ENCODE peak calls at places on chromosome 21, in ten cellular contexts. One of them, this sample, is unnamed.

GRCh38 chr21:36532769-36533467 is 53.0 kb upstream of the CLDN14 start:
- DNase-seq in endodermal cell: no peak
- DNase-seq in colonic mucosa: no peak
- DNase-seq in epithelial cell of proximal tubule: no peak
- DNase-seq in HCT116: no peak
- DNase-seq in fibroblast of lung: peak
- DNase-seq in glutamatergic neuron: no peak
- DNase-seq in foreskin fibroblast: peak
- DNase-seq in cardiac muscle cell: no peak
- DNase-seq in astrocyte of the spinal cord: no peak
- DNase-seq in this sample: peak

GRCh38 chr21:41066086-41066938 is 101.6 kb upstream of the BACE2 start:
- DNase-seq in endodermal cell: no peak
- DNase-seq in colonic mucosa: no peak
- DNase-seq in epithelial cell of proximal tubule: no peak
- DNase-seq in HCT116: no peak
- DNase-seq in fibroblast of lung: peak
- DNase-seq in glutamatergic neuron: no peak
- DNase-seq in foreskin fibroblast: no peak
- DNase-seq in cardiac muscle cell: peak
- DNase-seq in astrocyte of the spinal cord: no peak
- DNase-seq in this sample: no peak

GRCh38 chr21:45695086-45695485 is 51.6 kb downstream of the PCBP3 start:
- DNase-seq in endodermal cell: peak
- DNase-seq in colonic mucosa: no peak
- DNase-seq in epithelial cell of proximal tubule: no peak
- DNase-seq in HCT116: no peak
- DNase-seq in fibroblast of lung: no peak
- DNase-seq in glutamatergic neuron: no peak
- DNase-seq in foreskin fibroblast: no peak
- DNase-seq in cardiac muscle cell: no peak
- DNase-seq in astrocyte of the spinal cord: no peak
- DNase-seq in this sample: no peak

GRCh38 chr21:41377715-41378114 is 15.9 kb downstream of the MX2 start:
- DNase-seq in endodermal cell: peak
- DNase-seq in colonic mucosa: no peak
- DNase-seq in epithelial cell of proximal tubule: no peak
- DNase-seq in HCT116: no peak
- DNase-seq in fibroblast of lung: no peak
- DNase-seq in glutamatergic neuron: no peak
- DNase-seq in foreskin fibroblast: no peak
- DNase-seq in cardiac muscle cell: no peak
- DNase-seq in astrocyte of the spinal cord: no peak
- DNase-seq in this sample: no peak

GRCh38 chr21:46122241-46122671 is 24.3 kb downstream of the COL6A2 start:
- DNase-seq in endodermal cell: no peak
- DNase-seq in colonic mucosa: no peak
- DNase-seq in epithelial cell of proximal tubule: no peak
- DNase-seq in HCT116: no peak
- DNase-seq in fibroblast of lung: peak
- DNase-seq in glutamatergic neuron: no peak
- DNase-seq in foreskin fibroblast: peak
- DNase-seq in cardiac muscle cell: peak
- DNase-seq in astrocyte of the spinal cord: peak
- DNase-seq in this sample: peak

GRCh38 chr21:46069719-46070279 is 28.1 kb upstream of the COL6A2 start:
- DNase-seq in endodermal cell: peak
- DNase-seq in colonic mucosa: no peak
- DNase-seq in epithelial cell of proximal tubule: no peak
- DNase-seq in HCT116: no peak
- DNase-seq in fibroblast of lung: no peak
- DNase-seq in glutamatergic neuron: no peak
- DNase-seq in foreskin fibroblast: no peak
- DNase-seq in cardiac muscle cell: no peak
- DNase-seq in astrocyte of the spinal cord: no peak
- DNase-seq in this sample: no peak

GRCh38 chr21:46226920-46227599 is 1.5 kb downstream of the LSS start:
- DNase-seq in endodermal cell: peak
- DNase-seq in colonic mucosa: no peak
- DNase-seq in epithelial cell of proximal tubule: peak
- DNase-seq in HCT116: no peak
- DNase-seq in fibroblast of lung: peak
- DNase-seq in glutamatergic neuron: no peak
- DNase-seq in foreskin fibroblast: peak
- DNase-seq in cardiac muscle cell: peak
- DNase-seq in astrocyte of the spinal cord: peak
- DNase-seq in this sample: peak

GRCh38 chr21:37407719-37408455 is 41.3 kb downstream of the DYRK1A start:
- DNase-seq in endodermal cell: no peak
- DNase-seq in colonic mucosa: no peak
- DNase-seq in epithelial cell of proximal tubule: no peak
- DNase-seq in HCT116: no peak
- DNase-seq in fibroblast of lung: peak
- DNase-seq in glutamatergic neuron: no peak
- DNase-seq in foreskin fibroblast: peak
- DNase-seq in cardiac muscle cell: peak
- DNase-seq in astrocyte of the spinal cord: peak
- DNase-seq in this sample: peak

GRCh38 chr21:27759820-27760219 is 792.9 kb upstream of the ADAMTS5 start:
- DNase-seq in endodermal cell: no peak
- DNase-seq in colonic mucosa: no peak
- DNase-seq in epithelial cell of proximal tubule: no peak
- DNase-seq in HCT116: no peak
- DNase-seq in fibroblast of lung: no peak
- DNase-seq in glutamatergic neuron: no peak
- DNase-seq in foreskin fibroblast: no peak
- DNase-seq in cardiac muscle cell: peak
- DNase-seq in astrocyte of the spinal cord: no peak
- DNase-seq in this sample: no peak

GRCh38 chr21:17548262-17548661 is 35.4 kb downstream of the CXADR start:
- DNase-seq in endodermal cell: no peak
- DNase-seq in colonic mucosa: no peak
- DNase-seq in epithelial cell of proximal tubule: no peak
- DNase-seq in HCT116: no peak
- DNase-seq in fibroblast of lung: no peak
- DNase-seq in glutamatergic neuron: no peak
- DNase-seq in foreskin fibroblast: no peak
- DNase-seq in cardiac muscle cell: no peak
- DNase-seq in astrocyte of the spinal cord: no peak
- DNase-seq in this sample: no peak

GRCh38 chr21:45876381-45877159 is 105.0 kb upstream of the COL6A1 start:
- DNase-seq in endodermal cell: no peak
- DNase-seq in colonic mucosa: no peak
- DNase-seq in epithelial cell of proximal tubule: no peak
- DNase-seq in HCT116: no peak
- DNase-seq in fibroblast of lung: no peak
- DNase-seq in glutamatergic neuron: no peak
- DNase-seq in foreskin fibroblast: peak
- DNase-seq in cardiac muscle cell: no peak
- DNase-seq in astrocyte of the spinal cord: no peak
- DNase-seq in this sample: peak

GRCh38 chr21:25885405-25885804 is 150.6 kb downstream of the GABPA start:
- DNase-seq in endodermal cell: no peak
- DNase-seq in colonic mucosa: no peak
- DNase-seq in epithelial cell of proximal tubule: no peak
- DNase-seq in HCT116: no peak
- DNase-seq in fibroblast of lung: no peak
- DNase-seq in glutamatergic neuron: no peak
- DNase-seq in foreskin fibroblast: no peak
- DNase-seq in cardiac muscle cell: no peak
- DNase-seq in astrocyte of the spinal cord: no peak
- DNase-seq in this sample: no peak

GRCh38 chr21:38440746-38441145 is 57.5 kb downstream of the ERG start:
- DNase-seq in endodermal cell: no peak
- DNase-seq in colonic mucosa: no peak
- DNase-seq in epithelial cell of proximal tubule: peak
- DNase-seq in HCT116: no peak
- DNase-seq in fibroblast of lung: peak
- DNase-seq in glutamatergic neuron: no peak
- DNase-seq in foreskin fibroblast: no peak
- DNase-seq in cardiac muscle cell: peak
- DNase-seq in astrocyte of the spinal cord: peak
- DNase-seq in this sample: peak

DNA sequence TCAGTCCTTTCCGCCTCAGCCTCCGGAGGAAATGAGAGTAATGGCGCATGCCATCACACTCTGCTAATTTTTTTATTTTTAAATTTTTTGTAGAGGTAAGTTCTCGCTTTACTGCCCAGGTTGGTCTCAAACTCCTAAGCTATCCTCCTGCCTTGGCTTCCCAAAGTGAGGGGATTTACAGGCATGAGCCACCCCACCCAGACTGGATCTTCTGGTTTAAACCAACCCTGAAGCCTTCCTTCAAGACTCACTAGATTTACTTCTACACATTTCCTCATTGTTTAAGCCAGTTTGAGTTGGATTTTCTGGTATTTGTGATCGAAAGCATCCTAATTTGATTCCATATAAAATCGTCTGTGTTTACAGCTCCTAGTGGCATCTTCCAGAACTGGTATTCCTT is 23.1 kb upstream of the SCAF4 start:
- DNase-seq in endodermal cell: no peak
- DNase-seq in colonic mucosa: no peak
- DNase-seq in epithelial cell of proximal tubule: no peak
- DNase-seq in HCT116: no peak
- DNase-seq in fibroblast of lung: no peak
- DNase-seq in glutamatergic neuron: no peak
- DNase-seq in foreskin fibroblast: no peak
- DNase-seq in cardiac muscle cell: no peak
- DNase-seq in astrocyte of the spinal cord: no peak
- DNase-seq in this sample: no peak
- TF ChIP-seq CTCF in endodermal cell: peak
- TF ChIP-seq CTCF in colonic mucosa: no peak
- TF ChIP-seq CTCF in epithelial cell of proximal tubule: no peak
- TF ChIP-seq CTCF in HCT116: no peak
- TF ChIP-seq CTCF in fibroblast of lung: no peak
- TF ChIP-seq CTCF in glutamatergic neuron: no peak
- TF ChIP-seq CTCF in foreskin fibroblast: no peak
- TF ChIP-seq CTCF in cardiac muscle cell: no peak
- TF ChIP-seq CTCF in astrocyte of the spinal cord: no peak
- TF ChIP-seq CTCF in this sample: no peak

GRCh38 chr21:42413093-42413492 is 9.4 kb downstream of the UBASH3A start:
- DNase-seq in endodermal cell: no peak
- DNase-seq in colonic mucosa: no peak
- DNase-seq in epithelial cell of proximal tubule: no peak
- DNase-seq in HCT116: no peak
- DNase-seq in fibroblast of lung: no peak
- DNase-seq in glutamatergic neuron: no peak
- DNase-seq in foreskin fibroblast: no peak
- DNase-seq in cardiac muscle cell: no peak
- DNase-seq in astrocyte of the spinal cord: no peak
- DNase-seq in this sample: no peak

GRCh38 chr21:42409366-42409765 is 5.7 kb downstream of the UBASH3A start:
- DNase-seq in endodermal cell: no peak
- DNase-seq in colonic mucosa: no peak
- DNase-seq in epithelial cell of proximal tubule: no peak
- DNase-seq in HCT116: no peak
- DNase-seq in fibroblast of lung: no peak
- DNase-seq in glutamatergic neuron: no peak
- DNase-seq in foreskin fibroblast: no peak
- DNase-seq in cardiac muscle cell: no peak
- DNase-seq in astrocyte of the spinal cord: no peak
- DNase-seq in this sample: no peak

GRCh38 chr21:42411891-42412635 is 8.4 kb downstream of the UBASH3A start:
- DNase-seq in endodermal cell: no peak
- DNase-seq in colonic mucosa: no peak
- DNase-seq in epithelial cell of proximal tubule: no peak
- DNase-seq in HCT116: no peak
- DNase-seq in fibroblast of lung: peak
- DNase-seq in glutamatergic neuron: peak
- DNase-seq in foreskin fibroblast: no peak
- DNase-seq in cardiac muscle cell: no peak
- DNase-seq in astrocyte of the spinal cord: peak
- DNase-seq in this sample: no peak

GRCh38 chr21:42412636-42412933 is 8.9 kb downstream of the UBASH3A start:
- DNase-seq in endodermal cell: no peak
- DNase-seq in colonic mucosa: no peak
- DNase-seq in epithelial cell of proximal tubule: no peak
- DNase-seq in HCT116: no peak
- DNase-seq in fibroblast of lung: no peak
- DNase-seq in glutamatergic neuron: no peak
- DNase-seq in foreskin fibroblast: no peak
- DNase-seq in cardiac muscle cell: no peak
- DNase-seq in astrocyte of the spinal cord: no peak
- DNase-seq in this sample: no peak

DNA sequence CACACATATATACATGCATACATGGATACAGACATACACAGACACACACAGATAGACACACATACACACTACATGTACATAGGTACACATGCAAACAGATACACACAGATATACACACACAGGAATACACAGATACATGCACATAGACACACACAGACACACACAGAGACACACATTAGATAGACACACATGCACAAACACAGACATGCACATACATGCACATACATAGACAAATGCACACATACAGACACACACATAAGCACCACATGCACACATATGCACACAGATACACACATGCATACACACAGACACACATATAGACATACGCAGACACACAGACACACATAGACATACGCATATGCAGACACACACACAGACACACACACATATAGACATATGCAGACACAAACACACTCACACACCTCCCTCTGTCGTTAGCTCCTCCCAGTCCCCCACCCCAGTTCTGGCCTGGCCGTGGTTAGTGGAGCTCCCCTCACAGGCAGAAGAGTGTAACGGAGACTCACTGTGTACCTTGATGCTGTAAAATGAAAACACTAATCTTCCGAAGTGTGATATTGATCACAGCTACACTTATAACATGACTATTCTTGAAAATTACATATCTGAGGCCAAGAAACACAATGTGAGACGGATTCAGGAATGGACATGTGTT is 7.6 kb downstream of the UBASH3A start:
- DNase-seq in endodermal cell: peak
- DNase-seq in colonic mucosa: no peak
- DNase-seq in epithelial cell of proximal tubule: no peak
- DNase-seq in HCT116: no peak
- DNase-seq in fibroblast of lung: no peak
- DNase-seq in glutamatergic neuron: peak
- DNase-seq in foreskin fibroblast: no peak
- DNase-seq in cardiac muscle cell: no peak
- DNase-seq in astrocyte of the spinal cord: no peak
- DNase-seq in this sample: no peak
- TF ChIP-seq CTCF in endodermal cell: peak
- TF ChIP-seq CTCF in colonic mucosa: no peak
- TF ChIP-seq CTCF in epithelial cell of proximal tubule: no peak
- TF ChIP-seq CTCF in HCT116: peak
- TF ChIP-seq CTCF in fibroblast of lung: no peak
- TF ChIP-seq CTCF in glutamatergic neuron: no peak
- TF ChIP-seq CTCF in foreskin fibroblast: no peak
- TF ChIP-seq CTCF in cardiac muscle cell: no peak
- TF ChIP-seq CTCF in astrocyte of the spinal cord: no peak
- TF ChIP-seq CTCF in this sample: no peak

GRCh38 chr21:31985398-31985797 is 112.6 kb downstream of the HUNK start:
- DNase-seq in endodermal cell: no peak
- DNase-seq in colonic mucosa: no peak
- DNase-seq in epithelial cell of proximal tubule: no peak
- DNase-seq in HCT116: no peak
- DNase-seq in fibroblast of lung: no peak
- DNase-seq in glutamatergic neuron: no peak
- DNase-seq in foreskin fibroblast: no peak
- DNase-seq in cardiac muscle cell: no peak
- DNase-seq in astrocyte of the spinal cord: no peak
- DNase-seq in this sample: no peak
- TF ChIP-seq CTCF in endodermal cell: peak
- TF ChIP-seq CTCF in colonic mucosa: no peak
- TF ChIP-seq CTCF in epithelial cell of proximal tubule: no peak
- TF ChIP-seq CTCF in HCT116: no peak
- TF ChIP-seq CTCF in fibroblast of lung: no peak
- TF ChIP-seq CTCF in glutamatergic neuron: no peak
- TF ChIP-seq CTCF in foreskin fibroblast: no peak
- TF ChIP-seq CTCF in cardiac muscle cell: no peak
- TF ChIP-seq CTCF in astrocyte of the spinal cord: no peak
- TF ChIP-seq CTCF in this sample: no peak

GRCh38 chr21:44509539-44509938 is 30.5 kb downstream of the KRTAP10-1 start:
- DNase-seq in endodermal cell: no peak
- DNase-seq in colonic mucosa: peak
- DNase-seq in epithelial cell of proximal tubule: no peak
- DNase-seq in HCT116: peak
- DNase-seq in fibroblast of lung: no peak
- DNase-seq in glutamatergic neuron: no peak
- DNase-seq in foreskin fibroblast: peak
- DNase-seq in cardiac muscle cell: no peak
- DNase-seq in astrocyte of the spinal cord: no peak
- DNase-seq in this sample: no peak
- TF ChIP-seq CTCF in endodermal cell: no peak
- TF ChIP-seq CTCF in colonic mucosa: no peak
- TF ChIP-seq CTCF in epithelial cell of proximal tubule: peak
- TF ChIP-seq CTCF in HCT116: peak
- TF ChIP-seq CTCF in fibroblast of lung: no peak
- TF ChIP-seq CTCF in glutamatergic neuron: no peak
- TF ChIP-seq CTCF in foreskin fibroblast: no peak
- TF ChIP-seq CTCF in cardiac muscle cell: no peak
- TF ChIP-seq CTCF in astrocyte of the spinal cord: no peak
- TF ChIP-seq CTCF in this sample: no peak